ENCODE peak calls at places on chromosomes 12 and 14, in eight cellular contexts. N is fibroblast of pulmonary artery; B is effector memory CD4-positive, alpha-beta T cell; F is heart left ventricle; E is colonic mucosa; L is esophagus muscularis mucosa; Z is body of pancreas; Q is esophagus squamous epithelium. U is an unnamed sample.
A peak's percentile ranks its signal among the peaks of the same experiment; 100 is the strongest.

GRCh38 chr12:82912406-82912805 is 225.7 kb downstream of the TMTC2 start:
- DNase-seq in E (no peak), B (no peak), N (peak; percentile 55), L (no peak), Z (no peak), F (no peak), Q (no peak), U (no peak)

GRCh38 chr12:26938660-26939185 is 453 bp downstream of the FGFR1OP2 start:
- DNase-seq in L (no peak), E (peak; percentile 45), F (no peak), Q (no peak), B (no peak), Z (no peak), N (no peak), U (no peak)

GRCh38 chr12:52631264-52631663 is 12.9 kb upstream of the KRT73 start:
- DNase-seq in E (no peak), F (no peak), B (no peak), L (no peak), Z (no peak), N (no peak), Q (no peak), U (no peak)

GRCh38 chr14:104082807-104083206 is 2.7 kb upstream of the ASPG start:
- DNase-seq in Z (peak; percentile 83), F (peak; percentile 79), N (no peak), E (peak; percentile 86), L (no peak), Q (no peak), B (no peak), U (no peak)

GRCh38 chr14:62604524-62604923 is 440.7 kb downstream of the KCNH5 start:
- DNase-seq in B (no peak), L (no peak), F (no peak), Z (no peak), N (no peak), E (no peak), Q (no peak), U (no peak)

GRCh38 chr14:66507722-66508546 is at the start of gene GPHN:
- DNase-seq in E (peak; percentile 96), F (peak; percentile 98), Q (peak; percentile 72), B (peak; percentile 82), N (peak; percentile 99), L (peak; percentile 97), Z (peak; percentile 97), U (peak; percentile 98)

GRCh38 chr14:104698688-104699425 is 9.4 kb downstream of the INF2 start:
- DNase-seq in B (no peak), L (no peak), Q (no peak), N (no peak), F (peak; percentile 77), E (no peak), Z (no peak), U (no peak)

GRCh38 chr12:27462151-27462694 is 15.7 kb downstream of the SMCO2 start:
- DNase-seq in Q (no peak), N (peak; percentile 98), L (no peak), E (no peak), Z (no peak), B (no peak), F (no peak), U (no peak)

GRCh38 chr14:79781882-79782281 is 429.4 kb downstream of the DIO2 start:
- DNase-seq in F (no peak), Q (no peak), Z (no peak), L (no peak), N (peak; percentile 22), E (no peak), B (no peak), U (no peak)

GRCh38 chr14:61933021-61933420 is 170.8 kb downstream of the SNAPC1 start:
- DNase-seq in L (no peak), E (no peak), N (no peak), B (no peak), Q (no peak), Z (no peak), F (no peak), U (no peak)

GRCh38 chr14:100554082-100554677 is 33.0 kb downstream of the BEGAIN start:
- DNase-seq in F (peak; percentile 59), E (peak; percentile 86), N (peak; percentile 39), Q (no peak), B (no peak), Z (no peak), L (no peak), U (peak; percentile 13)

GRCh38 chr14:58533417-58533816 is 104.3 kb upstream of the DACT1 start:
- DNase-seq in N (peak; percentile 71), E (no peak), Q (no peak), Z (no peak), L (no peak), F (peak; percentile 28), B (no peak), U (no peak)

DNA sequence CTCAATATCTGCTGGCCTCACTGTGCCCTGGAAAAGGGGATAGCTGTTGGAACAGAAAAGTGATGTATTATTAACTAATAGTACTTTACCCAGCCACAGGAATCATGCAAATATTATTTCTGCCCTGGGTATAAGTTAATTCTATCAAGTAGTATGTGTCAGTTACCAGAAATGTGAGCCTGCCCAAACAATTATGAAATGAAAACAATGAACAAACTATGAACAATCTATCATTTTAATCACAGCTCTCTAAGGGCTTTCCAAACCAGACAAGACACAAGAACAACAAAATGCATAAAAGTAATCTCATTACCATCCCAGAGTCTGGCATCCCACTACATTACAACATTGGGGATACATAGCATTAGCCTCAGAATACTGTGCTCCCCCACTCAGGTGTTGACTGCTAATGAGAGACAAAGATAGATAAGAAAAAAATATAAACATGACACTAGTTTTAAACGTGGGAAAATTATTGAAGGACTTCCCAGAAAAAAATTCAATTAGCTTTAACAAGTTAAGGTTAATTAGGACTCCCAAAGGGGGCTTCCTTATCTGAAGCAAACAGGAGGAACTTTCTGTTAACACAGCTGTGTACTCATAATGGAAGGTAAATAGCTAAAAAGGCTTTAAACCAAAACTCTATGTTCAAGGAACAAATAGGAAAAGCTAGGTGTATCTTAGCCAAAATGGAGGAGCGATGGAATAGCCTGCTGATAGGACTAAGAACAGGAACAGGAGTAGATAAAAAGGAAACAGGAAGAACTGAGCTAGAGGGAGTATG is 3.3 kb downstream of the DCAF5 start:
- DNase-seq in L (no peak), Q (no peak), Z (no peak), E (no peak), N (no peak), F (no peak), B (no peak), U (no peak)
- H3K4me3 ChIP-seq in L (no peak overlapping the region), Q (no peak overlapping the region), Z (no peak overlapping the region), E (no peak overlapping the region), N (peak overlapping the region; percentile 12), F (no peak overlapping the region), B (no peak overlapping the region), U (no peak overlapping the region)

GRCh38 chr12:57550628-57551549 is 1.0 kb downstream of the KIF5A start:
- DNase-seq in L (no peak), E (no peak), F (no peak), Z (no peak), B (no peak), Q (no peak), N (no peak), U (no peak)
- H3K4me3 ChIP-seq in L (peak overlapping the region; percentile 54), E (no peak overlapping the region), F (no peak overlapping the region), Z (no peak overlapping the region), B (no peak overlapping the region), Q (peak overlapping the region; percentile 50), N (no peak overlapping the region), U (peak overlapping the region; percentile 50)

GRCh38 chr12:50786498-50787231 is 22.8 kb downstream of the ATF1 start:
- DNase-seq in N (peak; percentile 96), Z (no peak), B (no peak), F (no peak), L (no peak), E (no peak), Q (no peak), U (no peak)
- H3K4me3 ChIP-seq in N (no peak overlapping the region), Z (no peak overlapping the region), B (no peak overlapping the region), F (no peak overlapping the region), L (no peak overlapping the region), E (no peak overlapping the region), Q (no peak overlapping the region), U (no peak overlapping the region)

GRCh38 chr12:32124637-32125036 is 18.0 kb downstream of the BICD1 start:
- DNase-seq in Q (no peak), E (no peak), Z (no peak), L (no peak), N (no peak), F (no peak), B (no peak), U (no peak)

GRCh38 chr12:32116897-32117296 is 10.2 kb downstream of the BICD1 start:
- DNase-seq in Q (no peak), B (no peak), E (no peak), N (no peak), F (no peak), L (no peak), Z (no peak), U (no peak)

GRCh38 chr12:32118806-32119205 is 12.2 kb downstream of the BICD1 start:
- DNase-seq in B (no peak), Q (no peak), Z (no peak), N (no peak), L (no peak), E (no peak), F (no peak), U (no peak)

GRCh38 chr12:32115404-32116104 is 8.9 kb downstream of the BICD1 start:
- DNase-seq in E (peak; percentile 57), Q (no peak), F (peak; percentile 90), N (peak; percentile 99), Z (peak; percentile 65), B (no peak), L (no peak), U (no peak)

GRCh38 chr12:32120419-32120818 is 13.8 kb downstream of the BICD1 start:
- DNase-seq in N (no peak), Z (no peak), B (no peak), Q (no peak), F (no peak), L (no peak), E (no peak), U (no peak)
- H3K4me3 ChIP-seq in N (no peak overlapping the region), Z (no peak overlapping the region), B (no peak overlapping the region), Q (no peak overlapping the region), F (no peak overlapping the region), L (no peak overlapping the region), E (no peak overlapping the region), U (no peak overlapping the region)

GRCh38 chr12:4830568-4830967 is 79.1 kb upstream of the KCNA1 start:
- DNase-seq in Q (no peak), F (no peak), E (no peak), Z (no peak), B (no peak), L (no peak), N (no peak), U (no peak)
- H3K4me3 ChIP-seq in Q (no peak overlapping the region), F (no peak overlapping the region), E (no peak overlapping the region), Z (no peak overlapping the region), B (no peak overlapping the region), L (no peak overlapping the region), N (no peak overlapping the region), U (no peak overlapping the region)

DNA sequence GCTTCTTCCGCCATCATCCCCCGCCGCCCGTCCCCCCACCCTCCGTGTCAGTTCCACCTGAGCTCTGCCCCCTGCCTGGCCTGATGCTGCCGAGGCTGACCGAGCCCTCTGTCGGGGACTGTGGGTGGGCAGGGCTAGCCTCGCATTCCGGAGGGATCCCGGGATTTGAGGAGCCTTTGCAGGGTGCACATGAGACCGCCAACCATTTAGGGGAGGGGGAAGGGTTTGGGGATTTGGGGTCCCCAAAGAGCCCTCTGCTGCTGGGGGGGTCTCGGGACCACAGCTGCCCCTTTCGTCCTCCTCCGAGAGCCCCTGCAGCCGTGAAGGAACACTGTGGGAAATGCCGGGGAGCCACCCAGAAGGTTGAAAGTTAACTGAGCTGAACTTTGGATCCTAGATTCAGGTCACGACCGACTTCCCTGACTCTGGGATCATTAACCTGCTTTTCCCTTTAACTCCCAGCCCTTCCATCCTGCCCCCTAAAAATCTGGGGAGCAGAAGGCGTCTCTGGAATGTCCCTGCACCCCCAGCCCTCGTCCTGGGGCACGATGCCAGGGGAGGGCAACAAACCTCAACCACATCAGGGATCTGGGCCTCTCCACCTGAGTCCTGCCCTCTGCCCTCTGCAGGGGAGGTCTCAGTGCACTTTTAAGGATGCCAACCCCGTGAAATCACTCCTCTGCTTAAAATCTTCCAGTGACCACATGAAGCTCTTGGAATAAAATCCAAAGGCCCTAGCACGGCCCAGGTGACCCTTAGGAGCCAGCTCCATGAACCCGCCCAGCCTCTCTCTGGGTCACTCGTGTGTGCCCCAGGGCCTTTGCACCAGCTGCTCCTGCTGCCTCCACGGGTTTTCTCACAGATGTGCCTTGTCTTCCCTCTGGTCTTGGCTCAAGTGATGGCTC is 94.9 kb downstream of the RFLNA start:
- DNase-seq in F (no peak), E (peak; percentile 71), N (no peak), Z (no peak), B (no peak), Q (no peak), L (no peak), U (no peak)
- H3K4me3 ChIP-seq in F (peak overlapping the region; percentile 70), E (peak overlapping the region; percentile 49), N (peak overlapping the region; percentile 66), Z (no peak overlapping the region), B (peak overlapping the region; percentile 55), Q (peak overlapping the region; percentile 52), L (peak overlapping the region; percentile 60), U (no peak overlapping the region)

U was measured in WERI-Rb-1.